ENCODE peak calls at places on chromosome 10, in nine cellular contexts. E is IMR-90, S is neural crest cell, W is progenitor cell of endocrine pancreas, Q is heart right ventricle, R is HFF-Myc, O is A549, J is WTC11, H is ovary. K is an unnamed sample.

GRCh38 chr10:30587522-30588031 is 42.0 kb downstream of the LYZL2 start:
- DNase-seq in S (no peak), E (no peak), Q (no peak), O (no peak), J (peak), W (no peak), H (no peak), R (no peak), K (no peak)

GRCh38 chr10:68109312-68109711 is at the start of gene MYPN:
- DNase-seq in W (no peak), R (no peak), O (no peak), S (no peak), H (no peak), E (no peak), Q (no peak), J (no peak), K (no peak)

GRCh38 chr10:75294866-75295692 is 59.3 kb upstream of the COMTD1 start:
- DNase-seq in S (peak), Q (peak), W (peak), O (peak), R (peak), E (peak), H (peak), J (peak), K (peak)

GRCh38 chr10:34956756-34957155 is 133.4 kb downstream of the CUL2 start:
- DNase-seq in J (no peak), Q (no peak), E (no peak), H (no peak), O (peak), R (no peak), S (no peak), W (no peak), K (no peak)

GRCh38 chr10:31322647-31323046 is 3.6 kb downstream of the ZEB1 start:
- DNase-seq in O (peak), J (no peak), S (no peak), H (no peak), W (no peak), E (peak), R (no peak), Q (no peak), K (no peak)

GRCh38 chr10:96125142-96125515 is 5.0 kb upstream of the ZNF518A start:
- DNase-seq in J (no peak), S (no peak), H (no peak), Q (no peak), R (no peak), O (no peak), E (peak), W (no peak), K (no peak)

GRCh38 chr10:83522881-83523386 is 616.4 kb upstream of the GHITM start:
- DNase-seq in R (no peak), H (no peak), Q (no peak), W (no peak), S (no peak), J (no peak), O (no peak), E (no peak), K (no peak)

GRCh38 chr10:130013263-130013937 is 49.3 kb upstream of the EBF3 start:
- DNase-seq in W (no peak), H (no peak), Q (no peak), J (no peak), R (no peak), S (no peak), E (no peak), O (no peak), K (no peak)

GRCh38 chr10:6117711-6118110 is 28.9 kb downstream of the RBM17 start:
- DNase-seq in W (no peak), S (no peak), R (no peak), H (no peak), O (no peak), E (no peak), Q (no peak), J (no peak), K (no peak)

GRCh38 chr10:60182691-60183090 is 207.0 kb downstream of the ANK3 start:
- DNase-seq in O (no peak), R (no peak), Q (no peak), H (no peak), E (peak), J (no peak), W (no peak), S (no peak), K (no peak)

GRCh38 chr10:11647676-11648075 is 36.2 kb upstream of the USP6NL start:
- DNase-seq in W (no peak), O (no peak), E (no peak), J (no peak), H (no peak), S (no peak), R (no peak), Q (no peak), K (no peak)

GRCh38 chr10:84539244-84539643 is 210.9 kb downstream of the CCSER2 start:
- DNase-seq in R (no peak), H (no peak), Q (no peak), O (no peak), W (no peak), J (no peak), S (no peak), E (peak), K (no peak)

GRCh38 chr10:116980041-116980440 is 24.9 kb downstream of the SHTN1 start:
- DNase-seq in Q (no peak), E (no peak), J (no peak), H (no peak), R (no peak), S (no peak), O (no peak), W (no peak), K (no peak)

GRCh38 chr10:49844775-49845561 is 82.8 kb upstream of the OGDHL start:
- DNase-seq in W (no peak), R (no peak), S (no peak), J (no peak), O (peak), E (peak), Q (no peak), H (no peak), K (no peak)

GRCh38 chr10:71684356-71685173 is 35.0 kb downstream of the C10orf105 start:
- DNase-seq in J (no peak), Q (no peak), S (no peak), W (no peak), R (no peak), H (no peak), E (no peak), O (peak), K (no peak)

GRCh38 chr10:6239213-6239991 is 36.7 kb downstream of the PFKFB3 start:
- DNase-seq in H (no peak), O (peak), E (peak), R (peak), Q (no peak), W (no peak), J (no peak), S (no peak), K (peak)

GRCh38 chr10:114754445-114755320 is 66.9 kb upstream of the FHIP2A start:
- DNase-seq in Q (no peak), S (no peak), J (no peak), W (no peak), R (no peak), E (peak), O (no peak), H (no peak), K (no peak)

GRCh38 chr10:70619271-70620019 is 16.9 kb upstream of the PRF1 start:
- DNase-seq in H (no peak), Q (no peak), J (no peak), W (no peak), O (peak), S (no peak), R (peak), E (peak), K (no peak)

GRCh38 chr10:47452495-47453434 is 31.1 kb downstream of the ANXA8 start:
- DNase-seq in S (no peak), O (no peak), H (no peak), J (no peak), Q (no peak), W (no peak), E (no peak), R (no peak), K (peak)

GRCh38 chr10:27661511-27662286 is 83.9 kb downstream of the MKX start:
- DNase-seq in S (no peak), W (no peak), Q (no peak), J (no peak), O (no peak), E (no peak), R (no peak), H (no peak), K (no peak)

GRCh38 chr10:103693070-103693811 is 162.1 kb downstream of the SH3PXD2A start:
- DNase-seq in E (no peak), J (peak), H (peak), S (no peak), O (no peak), R (no peak), W (no peak), Q (no peak), K (no peak)

GRCh38 chr10:130021373-130021950 is 57.4 kb upstream of the EBF3 start:
- DNase-seq in H (no peak), J (no peak), Q (no peak), O (no peak), W (no peak), S (no peak), R (peak), E (peak), K (no peak)

GRCh38 chr10:7494034-7494433 is 83.2 kb upstream of the SFMBT2 start:
- DNase-seq in Q (no peak), W (no peak), J (no peak), H (no peak), O (no peak), S (no peak), R (no peak), E (no peak), K (no peak)

GRCh38 chr10:69241575-69241974 is 21.4 kb downstream of the HKDC1 start:
- DNase-seq in S (no peak), Q (no peak), R (no peak), W (no peak), O (no peak), H (no peak), E (no peak), J (no peak), K (no peak)

DNA sequence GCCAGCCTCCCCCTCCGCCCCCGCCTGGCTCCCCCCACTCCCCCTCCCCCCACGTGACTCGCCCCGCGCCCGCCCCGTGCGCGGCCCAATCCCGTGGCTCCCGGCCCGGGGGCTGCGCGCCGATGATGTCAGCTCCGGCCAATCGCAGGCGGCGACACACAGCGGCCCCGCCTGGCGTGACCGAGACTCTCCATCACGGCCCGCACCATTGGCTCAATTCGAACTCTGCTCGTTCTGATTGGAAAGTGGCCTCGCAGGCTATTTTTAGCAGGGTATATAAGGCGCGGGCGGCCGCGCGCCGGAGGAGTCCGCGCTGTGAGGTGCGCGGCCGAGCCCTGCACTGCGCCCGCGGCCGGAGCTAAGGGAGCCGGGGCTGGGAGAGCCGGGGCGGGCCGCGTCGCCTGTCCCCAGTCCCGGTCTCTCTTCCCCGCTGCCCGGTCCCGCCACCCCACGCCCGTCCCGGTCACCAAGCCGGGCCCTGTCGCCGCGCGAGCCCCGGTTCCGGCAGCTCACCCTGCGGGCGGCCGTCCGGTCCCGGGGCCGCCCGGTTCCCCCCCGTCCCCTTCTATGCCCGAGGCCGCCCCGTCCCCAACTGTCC is 341 bp upstream of the KLF6 start:
- DNase-seq in Q (peak), R (peak), S (peak), E (peak), O (peak), H (peak), W (peak), J (peak), K (peak)
- TF ChIP-seq CTCF in Q (peak), R (no peak), S (no peak), E (no peak), O (no peak), H (no peak), W (no peak), J (no peak), K (no peak)

GRCh38 chr10:13268841-13269240 is 31.0 kb downstream of the PHYH start:
- DNase-seq in Q (no peak), J (no peak), E (no peak), H (no peak), W (no peak), R (no peak), O (no peak), S (no peak), K (no peak)

GRCh38 chr10:13270877-13271551 is 28.9 kb downstream of the PHYH start:
- DNase-seq in O (peak), H (no peak), J (no peak), W (no peak), R (no peak), E (peak), Q (no peak), S (no peak), K (no peak)

GRCh38 chr10:13268310-13268709 is 31.6 kb downstream of the PHYH start:
- DNase-seq in Q (no peak), S (no peak), W (no peak), E (no peak), R (no peak), J (no peak), O (no peak), H (no peak), K (no peak)

GRCh38 chr10:13272164-13272571 is 27.7 kb downstream of the PHYH start:
- DNase-seq in S (no peak), Q (peak), W (no peak), J (peak), H (peak), R (peak), O (no peak), E (peak), K (no peak)

GRCh38 chr10:13271552-13272163 is 28.2 kb downstream of the PHYH start:
- DNase-seq in S (peak), O (peak), H (peak), Q (peak), E (peak), W (peak), J (peak), R (no peak), K (no peak)
- TF ChIP-seq CTCF in S (peak), O (peak), H (no peak), Q (peak), E (peak), W (peak), J (peak), R (peak), K (no peak)

GRCh38 chr10:133438711-133439273 is 14.4 kb upstream of the SPRN start:
- DNase-seq in S (no peak), O (peak), J (no peak), W (no peak), E (no peak), R (no peak), Q (no peak), H (no peak), K (peak)
- TF ChIP-seq CTCF in S (no peak), O (peak), J (no peak), W (no peak), E (peak), R (peak), Q (no peak), H (no peak), K (no peak)

DNA sequence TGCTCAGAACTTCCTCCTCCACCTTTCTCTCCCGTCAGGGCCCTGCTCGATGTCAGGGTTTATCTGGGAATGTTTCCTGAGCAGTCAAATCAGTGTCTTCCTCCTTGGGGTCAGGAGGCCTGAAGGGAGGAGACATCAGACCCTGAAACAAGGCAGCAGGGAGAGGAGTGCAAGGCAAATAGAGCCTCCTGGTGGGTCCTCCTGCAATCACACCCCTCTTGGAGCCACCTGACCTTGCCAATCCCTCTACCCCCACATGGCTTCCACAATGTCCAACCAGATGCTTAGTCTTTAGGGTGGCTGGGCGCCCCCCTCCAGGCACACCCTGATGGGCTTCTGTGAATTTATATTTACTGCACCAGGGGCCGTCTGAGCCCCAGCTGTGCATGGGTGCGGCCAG is 12.2 kb downstream of the GPR26 start:
- DNase-seq in W (no peak), J (peak), Q (no peak), S (no peak), O (no peak), R (no peak), E (no peak), H (no peak), K (no peak)
- TF ChIP-seq CTCF in W (no peak), J (no peak), Q (no peak), S (no peak), O (no peak), R (no peak), E (no peak), H (no peak), K (no peak)

DNA sequence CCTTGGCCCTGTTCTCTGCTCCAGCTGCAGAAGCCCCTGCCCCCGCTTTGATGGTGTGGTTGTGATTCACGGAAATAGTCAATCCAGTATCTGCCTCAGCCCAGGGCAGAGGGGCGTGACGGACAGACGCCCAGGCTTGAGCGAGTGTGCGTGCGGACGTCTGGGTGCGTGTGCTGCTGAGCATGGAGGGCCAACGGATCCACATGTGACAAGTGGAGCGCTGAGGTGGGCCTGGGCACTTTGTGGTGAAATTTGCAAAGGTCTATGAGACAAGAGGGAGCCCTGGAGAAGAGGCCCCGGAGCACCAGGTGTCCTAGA is 94.4 kb downstream of the WDR37 start:
- DNase-seq in J (no peak), S (no peak), Q (no peak), H (no peak), E (no peak), R (no peak), W (no peak), O (no peak), K (no peak)
- TF ChIP-seq CTCF in J (no peak), S (no peak), Q (no peak), H (no peak), E (no peak), R (no peak), W (no peak), O (no peak), K (no peak)

DNA sequence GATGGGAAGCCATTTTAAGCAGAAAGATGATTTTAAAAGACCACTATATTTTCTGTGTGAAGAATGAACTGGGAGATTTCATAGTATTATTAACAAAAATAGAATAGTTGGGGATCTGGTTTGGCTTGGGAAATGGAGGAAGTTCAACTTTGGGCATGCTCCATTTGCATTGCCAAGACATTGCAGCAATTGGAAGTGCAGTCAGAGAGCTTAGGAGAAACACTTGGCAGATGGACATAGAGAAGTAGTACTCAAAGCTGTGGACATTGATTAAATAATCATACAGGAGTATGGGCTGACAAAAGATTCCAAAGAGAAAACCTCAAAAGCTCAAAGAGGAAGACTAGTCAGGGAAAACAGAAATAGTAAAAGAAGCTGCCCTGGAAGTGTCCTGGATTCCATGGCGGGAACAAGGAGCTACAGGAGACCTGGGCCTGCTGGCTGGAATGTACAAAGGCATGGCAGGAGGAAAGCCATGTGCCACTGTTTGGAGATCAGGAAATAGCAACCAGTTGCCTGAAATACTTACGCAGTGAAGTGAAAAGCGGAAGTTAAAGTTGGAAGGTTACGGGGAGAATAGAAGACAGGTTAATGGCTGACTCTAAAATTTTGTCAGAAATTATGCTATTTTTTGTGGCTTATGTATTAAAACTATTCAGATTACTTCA is 93.6 kb upstream of the MXI1 start:
- DNase-seq in Q (no peak), S (no peak), W (no peak), R (no peak), O (no peak), E (no peak), J (no peak), H (no peak), K (no peak)
- TF ChIP-seq CTCF in Q (peak), S (no peak), W (no peak), R (no peak), O (no peak), E (no peak), J (no peak), H (no peak), K (no peak)

GRCh38 chr10:126911301-126911700 is 6.1 kb downstream of the DOCK1 start:
- DNase-seq in Q (no peak), E (no peak), S (no peak), H (no peak), R (no peak), O (no peak), J (no peak), W (no peak), K (no peak)
- TF ChIP-seq CTCF in Q (no peak), E (no peak), S (no peak), H (no peak), R (no peak), O (no peak), J (no peak), W (no peak), K (no peak)

DNA sequence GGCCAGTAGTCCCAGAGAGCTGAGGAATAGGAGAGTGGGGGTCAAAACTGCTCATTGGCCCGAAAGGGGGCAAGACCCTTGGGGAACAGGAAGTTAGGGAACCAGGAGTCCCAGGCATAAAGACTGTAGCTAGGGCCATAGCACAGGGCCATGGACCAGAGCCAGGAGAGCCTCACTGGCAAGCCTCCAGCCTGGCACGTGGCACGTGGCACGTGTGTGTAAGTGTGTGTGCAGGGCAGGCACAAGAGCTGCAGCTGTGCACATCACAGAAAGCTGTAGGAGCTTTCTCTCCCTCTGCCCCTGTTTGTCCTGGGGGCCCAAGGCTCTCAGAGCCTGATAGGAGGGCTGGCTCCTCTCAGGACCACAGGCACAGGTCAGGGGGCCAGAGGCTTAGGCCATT is 47.8 kb upstream of the SLF2 start:
- DNase-seq in Q (no peak), E (no peak), S (no peak), J (no peak), H (no peak), O (no peak), R (no peak), W (no peak), K (peak)
- TF ChIP-seq CTCF in Q (no peak), E (no peak), S (no peak), J (no peak), H (no peak), O (no peak), R (no peak), W (no peak), K (no peak)